ENCODE peak calls at places on chromosomes 5 and 9, in eight cellular contexts. Y is T1000, Z is NCI-H1417, F is fibroblast of lung, W is iPS DF 19.7, D is upper lobe of right lung, S is COR-L47, Q is aorta. A is an unnamed sample.

GRCh38 chr5:176806137-176806536 is 4.2 kb upstream of the UNC5A start:
- DNase-seq in Y (no peak), Z (no peak), F (peak; percentile 10), W (no peak), D (no peak), S (no peak), Q (no peak), A (no peak)

GRCh38 chr5:52725781-52726180 is 61.9 kb upstream of the ITGA1 start:
- DNase-seq in Y (no peak), Z (peak; percentile 50), F (no peak), W (no peak), D (no peak), S (peak; percentile 77), Q (no peak), A (no peak)

GRCh38 chr5:178279026-178279722 is 46.6 kb upstream of the PHYKPL start:
- DNase-seq in Y (no peak), Z (no peak), F (no peak), W (no peak), D (no peak), S (no peak), Q (peak; percentile 66), A (no peak)

GRCh38 chr5:75656311-75657003 is 45.2 kb downstream of the ANKDD1B start:
- DNase-seq in Y (no peak), Z (no peak), F (peak; percentile 41), W (no peak), D (no peak), S (no peak), Q (peak; percentile 78), A (peak; percentile 55)

GRCh38 chr5:158382473-158382872 is 523.5 kb upstream of the CLINT1 start:
- DNase-seq in Y (peak; percentile 75), Z (no peak), F (peak; percentile 97), W (no peak), D (peak; percentile 70), S (no peak), Q (peak; percentile 83), A (no peak)

GRCh38 chr5:107203231-107203630 is 467.5 kb downstream of the EFNA5 start:
- DNase-seq in Y (no peak), Z (no peak), F (peak; percentile 6), W (no peak), D (no peak), S (no peak), Q (no peak), A (no peak)

GRCh38 chr5:157172408-157172807 is 6.3 kb upstream of the GARIN3 start:
- DNase-seq in Y (no peak), Z (no peak), F (no peak), W (no peak), D (no peak), S (no peak), Q (no peak), A (no peak)

GRCh38 chr5:141484499-141485304 is at the start of gene PCDHGC4:
- DNase-seq in Y (no peak), Z (no peak), F (no peak), W (no peak), D (no peak), S (peak; percentile 73), Q (no peak), A (no peak)

GRCh38 chr5:116944171-116944570 is 369.5 kb upstream of the SEMA6A start:
- DNase-seq in Y (no peak), Z (no peak), F (no peak), W (peak; percentile 48), D (no peak), S (no peak), Q (no peak), A (no peak)

GRCh38 chr9:107760469-107761242 is 271.1 kb upstream of the KLF4 start:
- DNase-seq in Y (no peak), Z (no peak), F (no peak), W (no peak), D (peak; percentile 75), S (no peak), Q (no peak), A (peak; percentile 47)

GRCh38 chr5:137615171-137615775 is 116.1 kb upstream of the SPOCK1 start:
- DNase-seq in Y (no peak), Z (no peak), F (no peak), W (no peak), D (no peak), S (no peak), Q (no peak), A (no peak)

GRCh38 chr5:73170522-73170921 is 2.5 kb upstream of the TMEM174 start:
- DNase-seq in Y (no peak), Z (no peak), F (peak; percentile 31), W (peak; percentile 17), D (no peak), S (no peak), Q (no peak), A (peak; percentile 12)

GRCh38 chr5:10695055-10695649 is 65.9 kb downstream of the DAP start:
- DNase-seq in Y (peak; percentile 26), Z (peak; percentile 64), F (peak; percentile 76), W (peak; percentile 17), D (peak; percentile 89), S (peak; percentile 74), Q (peak; percentile 89), A (peak; percentile 62)

GRCh38 chr9:135969064-135969683 is 8.0 kb upstream of the UBAC1 start:
- DNase-seq in Y (no peak), Z (no peak), F (peak; percentile 21), W (no peak), D (no peak), S (no peak), Q (no peak), A (no peak)

GRCh38 chr9:6415266-6415665 is 2.3 kb downstream of the UHRF2 start:
- DNase-seq in Y (no peak), Z (no peak), F (no peak), W (no peak), D (no peak), S (no peak), Q (no peak), A (no peak)

GRCh38 chr5:123091988-123092583 is 3.0 kb downstream of the PRDM6 start:
- DNase-seq in Y (no peak), Z (no peak), F (peak; percentile 59), W (no peak), D (no peak), S (no peak), Q (no peak), A (no peak)

GRCh38 chr5:1386274-1386717 is 41.4 kb upstream of the CLPTM1L start:
- DNase-seq in Y (no peak), Z (peak; percentile 83), F (peak; percentile 7), W (no peak), D (peak; percentile 91), S (peak; percentile 24), Q (peak; percentile 80), A (no peak)

GRCh38 chr9:129838707-129839259 is 3.5 kb downstream of the USP20 start:
- DNase-seq in Y (peak; percentile 56), Z (no peak), F (peak; percentile 47), W (no peak), D (no peak), S (no peak), Q (no peak), A (no peak)

GRCh38 chr5:92527311-92528078 is 1053.5 kb downstream of the NR2F1-AS1 start:
- DNase-seq in Y (no peak), Z (no peak), F (peak; percentile 36), W (no peak), D (no peak), S (no peak), Q (no peak), A (no peak)

GRCh38 chr9:124835026-124835501 is 18.2 kb upstream of the WDR38 start:
- DNase-seq in Y (peak; percentile 54), Z (peak; percentile 81), F (peak; percentile 87), W (no peak), D (no peak), S (peak; percentile 88), Q (no peak), A (no peak)

GRCh38 chr9:130866474-130866965 is 30.1 kb downstream of the QRFP start:
- DNase-seq in Y (peak; percentile 57), Z (peak; percentile 76), F (peak; percentile 91), W (peak; percentile 93), D (no peak), S (peak; percentile 70), Q (peak; percentile 82), A (no peak)

GRCh38 chr5:95565280-95565920 is 10.5 kb downstream of the ARSK start:
- DNase-seq in Y (no peak), Z (no peak), F (no peak), W (no peak), D (no peak), S (no peak), Q (no peak), A (no peak)

GRCh38 chr5:132001647-132002561 is 9.6 kb downstream of the ACSL6 start:
- DNase-seq in Y (no peak), Z (no peak), F (peak; percentile 8), W (no peak), D (peak; percentile 43), S (no peak), Q (peak; percentile 62), A (no peak)

GRCh38 chr5:140041492-140042421 is 1.3 kb downstream of the NRG2 start:
- DNase-seq in Y (peak; percentile 63), Z (peak; percentile 70), F (peak; percentile 50), W (no peak), D (peak; percentile 65), S (peak; percentile 68), Q (peak; percentile 87), A (peak; percentile 68)

GRCh38 chr5:147558826-147559225 is 49.0 kb upstream of the DPYSL3 start:
- DNase-seq in Y (peak; percentile 24), Z (peak; percentile 56), F (peak; percentile 86), W (no peak), D (no peak), S (peak; percentile 78), Q (peak; percentile 86), A (no peak)

GRCh38 chr5:132394681-132395259 is 25.3 kb downstream of the SLC22A5 start:
- DNase-seq in Y (no peak), Z (peak; percentile 15), F (no peak), W (no peak), D (no peak), S (no peak), Q (no peak), A (no peak)

GRCh38 chr5:95283022-95283615 is 1.8 kb downstream of the MCTP1 start:
- DNase-seq in Y (no peak), Z (peak; percentile 49), F (no peak), W (no peak), D (no peak), S (peak; percentile 34), Q (no peak), A (no peak)

GRCh38 chr5:14210729-14211128 is 67.6 kb downstream of the TRIO start:
- DNase-seq in Y (no peak), Z (no peak), F (no peak), W (no peak), D (no peak), S (no peak), Q (no peak), A (no peak)

GRCh38 chr9:88258012-88258411 is 119.7 kb upstream of the SPATA31C2 start:
- DNase-seq in Y (no peak), Z (no peak), F (peak; percentile 66), W (no peak), D (no peak), S (no peak), Q (no peak), A (no peak)

GRCh38 chr5:174176511-174176910 is 131.0 kb downstream of the NSG2 start:
- DNase-seq in Y (no peak), Z (no peak), F (peak; percentile 1), W (no peak), D (no peak), S (no peak), Q (no peak), A (no peak)

GRCh38 chr5:142432369-142432863 is 107.6 kb upstream of the SPRY4 start:
- DNase-seq in Y (no peak), Z (no peak), F (no peak), W (no peak), D (peak; percentile 74), S (peak; percentile 12), Q (no peak), A (no peak)